ENCODE peak calls at places on chromosome 7, in six cellular contexts. Q is effector memory CD4-positive, alpha-beta T cell; I is IMR-90; S is tibial artery; L is CD4-positive, alpha-beta memory T cell; Z is small intestine. M is an unnamed sample. For H3K36me3, the result is how much of the 10 kb centered on the place peaks cover.

GRCh38 chr7:114081606-114082425 is 163.0 kb upstream of the PPP1R3A start:
- DNase-seq in Q (no peak), I (peak), S (no peak), L (peak), Z (peak), M (no peak)

GRCh38 chr7:132614428-132615076 is 38.3 kb upstream of the PLXNA4 start:
- DNase-seq in Q (no peak), I (no peak), S (no peak), L (no peak), Z (peak), M (peak)

GRCh38 chr7:28480595-28480994 is 68.3 kb downstream of the CREB5 start:
- DNase-seq in Q (no peak), I (no peak), S (no peak), L (no peak), Z (no peak), M (no peak)

GRCh38 chr7:103651978-103652377 is 206.0 kb upstream of the SLC26A5 start:
- DNase-seq in Q (no peak), I (no peak), S (no peak), L (no peak), Z (no peak), M (no peak)

GRCh38 chr7:37201003-37201875 is 247.4 kb downstream of the ELMO1 start:
- DNase-seq in Q (peak), I (peak), S (peak), L (peak), Z (peak), M (no peak)

GRCh38 chr7:8201846-8202441 is 60.0 kb downstream of the ICA1 start:
- DNase-seq in Q (no peak), I (no peak), S (no peak), L (no peak), Z (no peak), M (no peak)

GRCh38 chr7:132601783-132602182 is 25.5 kb upstream of the PLXNA4 start:
- DNase-seq in Q (no peak), I (no peak), S (no peak), L (no peak), Z (no peak), M (no peak)

GRCh38 chr7:30354791-30355190 is 70.4 kb downstream of the ZNRF2 start:
- DNase-seq in Q (no peak), I (no peak), S (no peak), L (no peak), Z (no peak), M (no peak)

GRCh38 chr7:92834661-92835139 is 1.7 kb downstream of the CDK6 start:
- DNase-seq in Q (no peak), I (no peak), S (peak), L (no peak), Z (no peak), M (peak)

GRCh38 chr7:105010538-105011523 is 3.2 kb upstream of the KMT2E start:
- DNase-seq in Q (no peak), I (peak), S (peak), L (no peak), Z (peak), M (no peak)

GRCh38 chr7:17090751-17091150 is 207.7 kb upstream of the AHR start:
- DNase-seq in Q (no peak), I (peak), S (no peak), L (no peak), Z (no peak), M (no peak)

GRCh38 chr7:157299613-157300405 is 37.0 kb upstream of the DNAJB6 start:
- DNase-seq in Q (peak), I (no peak), S (no peak), L (peak), Z (no peak), M (no peak)

GRCh38 chr7:7178906-7179305 is 3.4 kb upstream of the C1GALT1 start:
- DNase-seq in Q (no peak), I (no peak), S (no peak), L (no peak), Z (no peak), M (no peak)

GRCh38 chr7:128065872-128066271 is 34.6 kb upstream of the LRRC4 start:
- DNase-seq in Q (no peak), I (no peak), S (no peak), L (no peak), Z (peak), M (peak)

GRCh38 chr7:126445991-126446390 is 806.8 kb downstream of the GRM8 start:
- DNase-seq in Q (no peak), I (no peak), S (no peak), L (no peak), Z (no peak), M (no peak)

GRCh38 chr7:19508124-19508523 is 200.7 kb downstream of the POLR1F start:
- DNase-seq in Q (no peak), I (no peak), S (no peak), L (no peak), Z (no peak), M (no peak)

GRCh38 chr7:102992820-102993531 is 80.2 kb downstream of the LRRC17 start:
- DNase-seq in Q (no peak), I (peak), S (no peak), L (no peak), Z (peak), M (peak)

GRCh38 chr7:83514977-83515376 is 134.0 kb downstream of the SEMA3E start:
- DNase-seq in Q (no peak), I (no peak), S (no peak), L (no peak), Z (no peak), M (no peak)

GRCh38 chr7:27173412-27174076 is 576 bp downstream of the HOXA10 start:
- DNase-seq in Q (no peak), I (no peak), S (peak), L (no peak), Z (no peak), M (no peak)

GRCh38 chr7:95845007-95845406 is 72.7 kb downstream of the DYNC1I1 start:
- DNase-seq in Q (no peak), I (no peak), S (no peak), L (no peak), Z (no peak), M (no peak)

GRCh38 chr7:78020874-78021249 is 222.3 kb downstream of the PHTF2 start:
- DNase-seq in Q (no peak), I (no peak), S (no peak), L (no peak), Z (no peak), M (no peak)

GRCh38 chr7:143382126-143382790 is 1.1 kb downstream of the ZYX start:
- DNase-seq in Q (no peak), I (no peak), S (peak), L (no peak), Z (no peak), M (peak)

GRCh38 chr7:65397730-65398142 is 24.1 kb downstream of the ZNF92 start:
- DNase-seq in Q (no peak), I (no peak), S (no peak), L (no peak), Z (no peak), M (no peak)

GRCh38 chr7:97733276-97734206 is 1.7 kb downstream of the TAC1 start:
- DNase-seq in Q (no peak), I (no peak), S (peak), L (no peak), Z (peak), M (peak)

GRCh38 chr7:47496064-47496665 is 85.7 kb downstream of the TNS3 start:
- DNase-seq in Q (no peak), I (no peak), S (no peak), L (no peak), Z (no peak), M (no peak)

GRCh38 chr7:7681191-7681935 is 37.0 kb downstream of the RPA3 start:
- DNase-seq in Q (no peak), I (peak), S (no peak), L (peak), Z (peak), M (peak)

GRCh38 chr7:33870120-33870519 is 35.2 kb upstream of the BMPER start:
- DNase-seq in Q (no peak), I (no peak), S (no peak), L (no peak), Z (no peak), M (no peak)

GRCh38 chr7:25117226-25118047 is 7.6 kb downstream of the CYCS start:
- DNase-seq in Q (no peak), I (peak), S (no peak), L (no peak), Z (peak), M (peak)
- H3K36me3 ChIP-seq in Q (under half), I (under half), S (under half), L (under half), Z (under half), M (under half)

GRCh38 chr7:130909161-130909836 is 175.3 kb upstream of the KLF14 start:
- DNase-seq in Q (no peak), I (no peak), S (no peak), L (no peak), Z (no peak), M (peak)

GRCh38 chr7:130909881-130910672 is 176.1 kb upstream of the KLF14 start:
- DNase-seq in Q (no peak), I (peak), S (no peak), L (no peak), Z (peak), M (no peak)

GRCh38 chr7:130912086-130912909 is 178.3 kb upstream of the KLF14 start:
- DNase-seq in Q (no peak), I (peak), S (no peak), L (no peak), Z (peak), M (peak)

GRCh38 chr7:130912910-130913720 is 179.1 kb upstream of the KLF14 start:
- DNase-seq in Q (peak), I (peak), S (peak), L (peak), Z (peak), M (peak)

GRCh38 chr7:130910949-130911944 is 177.2 kb upstream of the KLF14 start:
- DNase-seq in Q (no peak), I (peak), S (no peak), L (no peak), Z (peak), M (no peak)
- H3K36me3 ChIP-seq in Q (under half), I (under half), S (under half), L (under half), Z (under half), M (under half)

DNA sequence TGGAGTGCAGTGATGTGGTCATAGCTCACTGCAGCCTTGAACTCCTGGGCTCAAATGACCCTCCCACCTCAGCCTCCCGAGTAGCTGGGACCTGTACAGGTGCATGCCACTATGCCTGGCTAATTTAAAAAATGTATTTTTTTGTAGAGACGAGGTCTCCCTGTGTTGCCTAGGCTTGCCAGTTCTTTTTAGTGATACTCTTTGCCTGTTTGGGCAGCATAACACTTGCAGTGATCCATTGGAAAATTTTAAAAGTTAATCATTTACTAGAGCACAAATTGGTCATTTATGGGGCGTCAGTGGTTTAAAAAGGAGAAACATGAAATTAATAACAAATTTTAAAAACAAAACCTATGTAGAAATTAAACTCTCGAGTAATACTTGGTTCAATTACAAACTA is 78.3 kb downstream of the DYNC2I1 start:
- DNase-seq in Q (no peak), I (no peak), S (no peak), L (no peak), Z (no peak), M (no peak)
- H3K36me3 ChIP-seq in Q (under half), I (under half), S (half or more), L (under half), Z (under half), M (under half)

DNA sequence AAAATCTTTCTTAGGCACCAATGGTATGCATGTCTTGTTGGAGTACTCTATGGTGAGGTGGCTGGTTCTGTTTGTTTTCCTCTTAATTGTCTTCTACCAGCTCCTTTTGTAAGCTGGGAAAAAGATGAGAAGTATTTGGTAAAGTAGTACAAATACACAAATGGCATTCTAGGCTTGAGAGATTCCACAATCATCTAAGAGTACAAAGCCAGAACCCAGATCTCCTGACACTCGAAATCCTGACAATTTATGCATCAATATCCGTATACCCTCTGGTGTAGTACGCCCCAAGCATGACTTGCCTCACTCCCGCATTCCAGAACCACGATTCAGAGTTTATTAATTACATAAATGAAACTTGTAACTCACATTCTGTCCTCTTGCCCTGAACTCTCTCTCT is 43.5 kb downstream of the CDCA7L start:
- DNase-seq in Q (no peak), I (peak), S (no peak), L (no peak), Z (no peak), M (no peak)
- H3K36me3 ChIP-seq in Q (under half), I (under half), S (under half), L (under half), Z (under half), M (under half)

GRCh38 chr7:76049295-76049694 is 1.4 kb downstream of the MDH2 start:
- DNase-seq in Q (no peak), I (no peak), S (no peak), L (no peak), Z (no peak), M (no peak)

GRCh38 chr7:76048668-76048988 is 722 bp downstream of the MDH2 start:
- DNase-seq in Q (no peak), I (no peak), S (no peak), L (no peak), Z (no peak), M (no peak)

GRCh38 chr7:76047811-76048667 is at the start of the genes MDH2 and STYXL1:
- DNase-seq in Q (peak), I (peak), S (peak), L (peak), Z (peak), M (peak)

GRCh38 chr7:76051840-76052239 is 3.9 kb downstream of the MDH2 start:
- DNase-seq in Q (no peak), I (peak), S (no peak), L (peak), Z (peak), M (no peak)

GRCh38 chr7:76050545-76050944 is 2.6 kb downstream of the MDH2 start:
- DNase-seq in Q (no peak), I (no peak), S (no peak), L (no peak), Z (no peak), M (no peak)
- H3K36me3 ChIP-seq in Q (under half), I (under half), S (under half), L (under half), Z (under half), M (under half)

DNA sequence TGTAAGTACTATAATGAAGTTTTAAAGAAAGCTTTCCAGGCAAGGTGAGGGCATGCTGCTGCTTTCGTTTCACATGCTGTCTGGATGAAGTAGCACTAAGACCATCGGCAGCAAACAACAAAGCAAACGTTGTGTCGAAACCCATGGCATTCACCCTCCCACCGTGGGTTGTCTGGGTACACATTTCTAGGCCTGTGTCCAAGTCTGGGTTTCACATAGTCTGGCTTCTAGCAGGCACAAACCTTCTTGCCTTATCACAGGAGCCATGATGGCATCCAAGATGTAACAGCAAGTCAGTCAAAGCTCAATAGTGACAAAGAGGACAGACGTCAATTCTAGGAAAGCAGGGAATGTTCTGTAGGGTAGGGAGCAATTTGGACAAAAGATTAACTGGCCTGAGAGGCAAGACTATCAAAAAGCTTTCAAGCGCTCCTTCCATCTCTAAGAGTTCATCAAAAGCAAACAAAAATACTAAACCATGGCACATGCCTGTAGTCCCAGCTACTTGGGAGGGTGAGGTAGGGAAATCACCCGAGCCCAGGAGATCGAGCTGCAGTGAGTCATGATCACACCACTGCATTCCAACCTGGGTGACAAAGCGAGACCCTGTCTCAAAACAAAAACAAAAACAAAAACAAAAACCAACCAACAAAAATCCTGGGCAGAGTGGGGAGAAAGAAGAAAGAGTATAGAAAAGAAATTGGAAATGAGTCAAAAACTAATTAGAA is 42.7 kb downstream of the PAXIP1 start:
- DNase-seq in Q (no peak), I (no peak), S (no peak), L (no peak), Z (no peak), M (no peak)
- H3K36me3 ChIP-seq in Q (under half), I (under half), S (half or more), L (under half), Z (under half), M (under half)

GRCh38 chr7:42389697-42390096 is 152.7 kb upstream of the GLI3 start:
- DNase-seq in Q (no peak), I (no peak), S (no peak), L (no peak), Z (no peak), M (no peak)
- H3K36me3 ChIP-seq in Q (under half), I (under half), S (under half), L (under half), Z (under half), M (under half)

DNA sequence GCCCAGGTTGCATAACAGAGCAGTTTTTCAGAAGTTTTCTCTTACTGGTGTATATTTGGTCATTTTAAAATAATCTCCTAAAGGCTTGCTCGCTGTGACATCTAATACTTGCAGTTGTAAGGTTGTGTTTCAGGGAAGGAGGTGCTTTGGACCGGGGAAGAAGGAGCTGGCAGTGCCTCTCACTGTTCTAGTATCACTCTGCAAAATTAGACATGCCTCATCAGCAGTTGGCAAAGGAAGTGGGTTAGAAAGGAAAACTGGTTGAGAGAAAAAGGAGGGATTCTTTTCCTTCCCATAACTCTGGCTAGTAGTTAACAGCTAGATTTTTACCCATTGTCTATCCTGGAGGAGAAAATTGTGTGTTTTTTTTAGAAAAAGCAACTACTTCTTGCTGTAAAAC is 34.8 kb downstream of the CUL1 start:
- DNase-seq in Q (no peak), I (no peak), S (no peak), L (no peak), Z (no peak), M (no peak)
- H3K36me3 ChIP-seq in Q (half or more), I (under half), S (under half), L (under half), Z (under half), M (under half)

GRCh38 chr7:75998038-75998437 is 3.6 kb upstream of the TMEM120A start:
- DNase-seq in Q (no peak), I (no peak), S (no peak), L (no peak), Z (no peak), M (no peak)
- H3K36me3 ChIP-seq in Q (under half), I (under half), S (under half), L (under half), Z (under half), M (under half)